ENCODE peak calls at places on chromosomes 12 and 14, in ten cellular contexts. One of them, this sample, is unnamed.

GRCh38 chr14:59811850-59812249 is 58.7 kb downstream of the RTN1 start:
- DNase-seq in cardiac fibroblast: no peak
- DNase-seq in GM19239: no peak
- DNase-seq in bronchial epithelial cell: no peak
- DNase-seq in non-pigmented ciliary epithelial cell: no peak
- DNase-seq in Kasumi-1: no peak
- DNase-seq in SK-N-DZ: no peak
- DNase-seq in neuronal stem cell: peak
- DNase-seq in stimulated activated CD8-positive, alpha-beta memory T cell treated with anti-CD3 and anti-CD28 coated beads, Interleukin-4, amount 100 ng/mL, for 24 hours: no peak
- DNase-seq in head of caudate nucleus: no peak
- DNase-seq in this sample: no peak

GRCh38 chr14:95085321-95085720 is 72.0 kb downstream of the DICER1 start:
- DNase-seq in cardiac fibroblast: no peak
- DNase-seq in GM19239: no peak
- DNase-seq in bronchial epithelial cell: no peak
- DNase-seq in non-pigmented ciliary epithelial cell: no peak
- DNase-seq in Kasumi-1: no peak
- DNase-seq in SK-N-DZ: no peak
- DNase-seq in neuronal stem cell: no peak
- DNase-seq in stimulated activated CD8-positive, alpha-beta memory T cell treated with anti-CD3 and anti-CD28 coated beads, Interleukin-4, amount 100 ng/mL, for 24 hours: no peak
- DNase-seq in head of caudate nucleus: no peak
- DNase-seq in this sample: no peak

GRCh38 chr12:10235761-10236631 is 23.3 kb downstream of the GABARAPL1 start:
- DNase-seq in cardiac fibroblast: peak
- DNase-seq in GM19239: no peak
- DNase-seq in bronchial epithelial cell: peak
- DNase-seq in non-pigmented ciliary epithelial cell: no peak
- DNase-seq in Kasumi-1: peak
- DNase-seq in SK-N-DZ: peak
- DNase-seq in neuronal stem cell: no peak
- DNase-seq in stimulated activated CD8-positive, alpha-beta memory T cell treated with anti-CD3 and anti-CD28 coated beads, Interleukin-4, amount 100 ng/mL, for 24 hours: no peak
- DNase-seq in head of caudate nucleus: peak
- DNase-seq in this sample: no peak

GRCh38 chr12:44875417-44875953 is 630 bp downstream of the NELL2 start:
- DNase-seq in cardiac fibroblast: no peak
- DNase-seq in GM19239: no peak
- DNase-seq in bronchial epithelial cell: no peak
- DNase-seq in non-pigmented ciliary epithelial cell: no peak
- DNase-seq in Kasumi-1: no peak
- DNase-seq in SK-N-DZ: peak
- DNase-seq in neuronal stem cell: peak
- DNase-seq in stimulated activated CD8-positive, alpha-beta memory T cell treated with anti-CD3 and anti-CD28 coated beads, Interleukin-4, amount 100 ng/mL, for 24 hours: no peak
- DNase-seq in head of caudate nucleus: no peak
- DNase-seq in this sample: no peak

GRCh38 chr12:75784591-75784990 is 247.0 kb downstream of the PHLDA1 start:
- DNase-seq in cardiac fibroblast: no peak
- DNase-seq in GM19239: no peak
- DNase-seq in bronchial epithelial cell: no peak
- DNase-seq in non-pigmented ciliary epithelial cell: no peak
- DNase-seq in Kasumi-1: peak
- DNase-seq in SK-N-DZ: no peak
- DNase-seq in neuronal stem cell: no peak
- DNase-seq in stimulated activated CD8-positive, alpha-beta memory T cell treated with anti-CD3 and anti-CD28 coated beads, Interleukin-4, amount 100 ng/mL, for 24 hours: no peak
- DNase-seq in head of caudate nucleus: peak
- DNase-seq in this sample: no peak

GRCh38 chr12:106898001-106898966 is 57.4 kb upstream of the TMEM263 start:
- DNase-seq in cardiac fibroblast: no peak
- DNase-seq in GM19239: no peak
- DNase-seq in bronchial epithelial cell: no peak
- DNase-seq in non-pigmented ciliary epithelial cell: no peak
- DNase-seq in Kasumi-1: no peak
- DNase-seq in SK-N-DZ: no peak
- DNase-seq in neuronal stem cell: no peak
- DNase-seq in stimulated activated CD8-positive, alpha-beta memory T cell treated with anti-CD3 and anti-CD28 coated beads, Interleukin-4, amount 100 ng/mL, for 24 hours: no peak
- DNase-seq in head of caudate nucleus: no peak
- DNase-seq in this sample: no peak

GRCh38 chr14:95507174-95507573 is 9.3 kb downstream of the SYNE3 start:
- DNase-seq in cardiac fibroblast: peak
- DNase-seq in GM19239: no peak
- DNase-seq in bronchial epithelial cell: peak
- DNase-seq in non-pigmented ciliary epithelial cell: no peak
- DNase-seq in Kasumi-1: peak
- DNase-seq in SK-N-DZ: no peak
- DNase-seq in neuronal stem cell: no peak
- DNase-seq in stimulated activated CD8-positive, alpha-beta memory T cell treated with anti-CD3 and anti-CD28 coated beads, Interleukin-4, amount 100 ng/mL, for 24 hours: no peak
- DNase-seq in head of caudate nucleus: no peak
- DNase-seq in this sample: no peak

GRCh38 chr12:45648070-45648469 is 81.4 kb upstream of the ARID2 start:
- DNase-seq in cardiac fibroblast: no peak
- DNase-seq in GM19239: no peak
- DNase-seq in bronchial epithelial cell: no peak
- DNase-seq in non-pigmented ciliary epithelial cell: no peak
- DNase-seq in Kasumi-1: no peak
- DNase-seq in SK-N-DZ: no peak
- DNase-seq in neuronal stem cell: no peak
- DNase-seq in stimulated activated CD8-positive, alpha-beta memory T cell treated with anti-CD3 and anti-CD28 coated beads, Interleukin-4, amount 100 ng/mL, for 24 hours: no peak
- DNase-seq in head of caudate nucleus: peak
- DNase-seq in this sample: no peak

GRCh38 chr12:25598956-25599355 is 45.9 kb upstream of the LMNTD1 start:
- DNase-seq in cardiac fibroblast: no peak
- DNase-seq in GM19239: no peak
- DNase-seq in bronchial epithelial cell: no peak
- DNase-seq in non-pigmented ciliary epithelial cell: no peak
- DNase-seq in Kasumi-1: no peak
- DNase-seq in SK-N-DZ: no peak
- DNase-seq in neuronal stem cell: no peak
- DNase-seq in stimulated activated CD8-positive, alpha-beta memory T cell treated with anti-CD3 and anti-CD28 coated beads, Interleukin-4, amount 100 ng/mL, for 24 hours: no peak
- DNase-seq in head of caudate nucleus: no peak
- DNase-seq in this sample: no peak

GRCh38 chr12:92827836-92828431 is 101.2 kb downstream of the EEA1 start:
- DNase-seq in cardiac fibroblast: peak
- DNase-seq in GM19239: peak
- DNase-seq in bronchial epithelial cell: peak
- DNase-seq in non-pigmented ciliary epithelial cell: peak
- DNase-seq in Kasumi-1: peak
- DNase-seq in SK-N-DZ: peak
- DNase-seq in neuronal stem cell: peak
- DNase-seq in stimulated activated CD8-positive, alpha-beta memory T cell treated with anti-CD3 and anti-CD28 coated beads, Interleukin-4, amount 100 ng/mL, for 24 hours: no peak
- DNase-seq in head of caudate nucleus: no peak
- DNase-seq in this sample: no peak

GRCh38 chr14:76644875-76645518 is 116.3 kb upstream of the VASH1 start:
- DNase-seq in cardiac fibroblast: peak
- DNase-seq in GM19239: peak
- DNase-seq in bronchial epithelial cell: peak
- DNase-seq in non-pigmented ciliary epithelial cell: peak
- DNase-seq in Kasumi-1: peak
- DNase-seq in SK-N-DZ: peak
- DNase-seq in neuronal stem cell: peak
- DNase-seq in stimulated activated CD8-positive, alpha-beta memory T cell treated with anti-CD3 and anti-CD28 coated beads, Interleukin-4, amount 100 ng/mL, for 24 hours: no peak
- DNase-seq in head of caudate nucleus: peak
- DNase-seq in this sample: no peak

GRCh38 chr12:92244036-92244435 is 98.4 kb upstream of the BTG1 start:
- DNase-seq in cardiac fibroblast: peak
- DNase-seq in GM19239: no peak
- DNase-seq in bronchial epithelial cell: no peak
- DNase-seq in non-pigmented ciliary epithelial cell: no peak
- DNase-seq in Kasumi-1: no peak
- DNase-seq in SK-N-DZ: no peak
- DNase-seq in neuronal stem cell: no peak
- DNase-seq in stimulated activated CD8-positive, alpha-beta memory T cell treated with anti-CD3 and anti-CD28 coated beads, Interleukin-4, amount 100 ng/mL, for 24 hours: no peak
- DNase-seq in head of caudate nucleus: no peak
- DNase-seq in this sample: no peak

GRCh38 chr14:34035177-34035933 is 84.5 kb upstream of the EGLN3 start:
- DNase-seq in cardiac fibroblast: no peak
- DNase-seq in GM19239: no peak
- DNase-seq in bronchial epithelial cell: peak
- DNase-seq in non-pigmented ciliary epithelial cell: no peak
- DNase-seq in Kasumi-1: no peak
- DNase-seq in SK-N-DZ: no peak
- DNase-seq in neuronal stem cell: no peak
- DNase-seq in stimulated activated CD8-positive, alpha-beta memory T cell treated with anti-CD3 and anti-CD28 coated beads, Interleukin-4, amount 100 ng/mL, for 24 hours: no peak
- DNase-seq in head of caudate nucleus: no peak
- DNase-seq in this sample: no peak

GRCh38 chr12:105433804-105434203 is 103.3 kb downstream of the C12orf75 start:
- DNase-seq in cardiac fibroblast: peak
- DNase-seq in GM19239: no peak
- DNase-seq in bronchial epithelial cell: peak
- DNase-seq in non-pigmented ciliary epithelial cell: no peak
- DNase-seq in Kasumi-1: no peak
- DNase-seq in SK-N-DZ: no peak
- DNase-seq in neuronal stem cell: no peak
- DNase-seq in stimulated activated CD8-positive, alpha-beta memory T cell treated with anti-CD3 and anti-CD28 coated beads, Interleukin-4, amount 100 ng/mL, for 24 hours: no peak
- DNase-seq in head of caudate nucleus: no peak
- DNase-seq in this sample: no peak

GRCh38 chr12:14852880-14853279 is 9.6 kb upstream of the ART4 start:
- DNase-seq in cardiac fibroblast: no peak
- DNase-seq in GM19239: no peak
- DNase-seq in bronchial epithelial cell: no peak
- DNase-seq in non-pigmented ciliary epithelial cell: no peak
- DNase-seq in Kasumi-1: no peak
- DNase-seq in SK-N-DZ: no peak
- DNase-seq in neuronal stem cell: no peak
- DNase-seq in stimulated activated CD8-positive, alpha-beta memory T cell treated with anti-CD3 and anti-CD28 coated beads, Interleukin-4, amount 100 ng/mL, for 24 hours: no peak
- DNase-seq in head of caudate nucleus: no peak
- DNase-seq in this sample: no peak

GRCh38 chr12:32025906-32026305 is 66.7 kb downstream of the RESF1 start:
- DNase-seq in cardiac fibroblast: no peak
- DNase-seq in GM19239: peak
- DNase-seq in bronchial epithelial cell: no peak
- DNase-seq in non-pigmented ciliary epithelial cell: no peak
- DNase-seq in Kasumi-1: no peak
- DNase-seq in SK-N-DZ: no peak
- DNase-seq in neuronal stem cell: no peak
- DNase-seq in stimulated activated CD8-positive, alpha-beta memory T cell treated with anti-CD3 and anti-CD28 coated beads, Interleukin-4, amount 100 ng/mL, for 24 hours: peak
- DNase-seq in head of caudate nucleus: no peak
- DNase-seq in this sample: no peak

GRCh38 chr14:68936476-68936875 is 42.6 kb downstream of the ACTN1 start:
- DNase-seq in cardiac fibroblast: no peak
- DNase-seq in GM19239: no peak
- DNase-seq in bronchial epithelial cell: no peak
- DNase-seq in non-pigmented ciliary epithelial cell: no peak
- DNase-seq in Kasumi-1: no peak
- DNase-seq in SK-N-DZ: no peak
- DNase-seq in neuronal stem cell: no peak
- DNase-seq in stimulated activated CD8-positive, alpha-beta memory T cell treated with anti-CD3 and anti-CD28 coated beads, Interleukin-4, amount 100 ng/mL, for 24 hours: no peak
- DNase-seq in head of caudate nucleus: no peak
- DNase-seq in this sample: no peak

GRCh38 chr12:15289192-15289591 is 33.1 kb upstream of the PTPRO start:
- DNase-seq in cardiac fibroblast: no peak
- DNase-seq in GM19239: no peak
- DNase-seq in bronchial epithelial cell: no peak
- DNase-seq in non-pigmented ciliary epithelial cell: no peak
- DNase-seq in Kasumi-1: no peak
- DNase-seq in SK-N-DZ: no peak
- DNase-seq in neuronal stem cell: no peak
- DNase-seq in stimulated activated CD8-positive, alpha-beta memory T cell treated with anti-CD3 and anti-CD28 coated beads, Interleukin-4, amount 100 ng/mL, for 24 hours: no peak
- DNase-seq in head of caudate nucleus: no peak
- DNase-seq in this sample: no peak